ENCODE peak calls at places on chromosomes 5 and 9, in seven cellular contexts. M is H9, H is mesenchymal stem cell, C is neuronal stem cell, W is H1, R is IMR-90, Y is trophoblast cell. X is an unnamed sample. For H3K79me1, the result is how much of the 10 kb centered on the place peaks cover.

GRCh38 chr5:96752341-96753016 is 55.3 kb downstream of the ERAP1 start:
- DNase-seq in M (no peak), H (peak), C (peak), W (no peak), R (peak), Y (peak), X (peak)

GRCh38 chr5:77015938-77016569 is 14.2 kb upstream of the AGGF1 start:
- DNase-seq in M (peak), H (peak), C (peak), W (no peak), R (peak), Y (peak), X (peak)

GRCh38 chr9:78044189-78044588 is 12.6 kb upstream of the GNAQ start:
- DNase-seq in M (no peak), H (no peak), C (no peak), W (no peak), R (no peak), Y (no peak), X (no peak)

GRCh38 chr5:153699035-153699434 is 208.6 kb downstream of the GRIA1 start:
- DNase-seq in M (no peak), H (no peak), C (no peak), W (no peak), R (no peak), Y (no peak), X (no peak)

GRCh38 chr9:116712781-116713180 is 25.7 kb downstream of the TRIM32 start:
- DNase-seq in M (no peak), H (no peak), C (no peak), W (no peak), R (no peak), Y (no peak), X (no peak)

GRCh38 chr5:128519830-128520229 is 18.2 kb downstream of the FBN2 start:
- DNase-seq in M (no peak), H (no peak), C (no peak), W (no peak), R (no peak), Y (no peak), X (no peak)

GRCh38 chr9:90251311-90251710 is 391.3 kb downstream of the DIRAS2 start:
- DNase-seq in M (no peak), H (no peak), C (no peak), W (no peak), R (no peak), Y (no peak), X (no peak)

GRCh38 chr9:137085918-137086530 is 761 bp upstream of the MAN1B1 start:
- DNase-seq in M (no peak), H (peak), C (no peak), W (no peak), R (no peak), Y (peak), X (no peak)

GRCh38 chr5:124124711-124125229 is 612.8 kb downstream of the CSNK1G3 start:
- DNase-seq in M (no peak), H (peak), C (no peak), W (no peak), R (peak), Y (no peak), X (no peak)

GRCh38 chr5:33639478-33639877 is 198.7 kb downstream of the TARS1 start:
- DNase-seq in M (no peak), H (no peak), C (no peak), W (no peak), R (no peak), Y (no peak), X (no peak)

GRCh38 chr5:98774192-98775046 is 956 bp downstream of the RGMB start:
- DNase-seq in M (peak), H (peak), C (peak), W (no peak), R (peak), Y (peak), X (peak)

GRCh38 chr9:113488490-113488889 is 25.0 kb downstream of the RGS3 start:
- DNase-seq in M (no peak), H (no peak), C (no peak), W (no peak), R (peak), Y (no peak), X (no peak)

GRCh38 chr9:81562221-81563019 is 126.9 kb downstream of the TLE1 start:
- DNase-seq in M (no peak), H (peak), C (no peak), W (no peak), R (peak), Y (peak), X (no peak)

GRCh38 chr5:33102551-33102950 is 338.2 kb upstream of the TARS1 start:
- DNase-seq in M (no peak), H (no peak), C (no peak), W (no peak), R (peak), Y (no peak), X (no peak)

GRCh38 chr5:57650360-57651069 is 167.9 kb upstream of the ACTBL2 start:
- DNase-seq in M (peak), H (peak), C (no peak), W (peak), R (peak), Y (peak), X (peak)

GRCh38 chr5:100746730-100747129 is 156.4 kb downstream of the ST8SIA4 start:
- DNase-seq in M (no peak), H (no peak), C (no peak), W (no peak), R (no peak), Y (no peak), X (no peak)

GRCh38 chr9:121757286-121757595 is 105.8 kb downstream of the DAB2IP start:
- DNase-seq in M (no peak), H (no peak), C (no peak), W (no peak), R (no peak), Y (no peak), X (no peak)

GRCh38 chr9:2281803-2282185 is 266.6 kb downstream of the SMARCA2 start:
- DNase-seq in M (no peak), H (peak), C (no peak), W (no peak), R (peak), Y (no peak), X (peak)

GRCh38 chr5:141573489-141574121 is 45.2 kb downstream of the DIAPH1 start:
- DNase-seq in M (peak), H (no peak), C (no peak), W (no peak), R (no peak), Y (no peak), X (peak)

GRCh38 chr5:82259172-82259800 is 18.9 kb downstream of the RPS23 start:
- DNase-seq in M (no peak), H (peak), C (no peak), W (no peak), R (peak), Y (no peak), X (peak)

GRCh38 chr5:176700239-176700847 is 53.1 kb downstream of the TSPAN17 start:
- DNase-seq in M (no peak), H (no peak), C (peak), W (peak), R (no peak), Y (no peak), X (peak)

GRCh38 chr9:8188720-8189407 is 389.3 kb upstream of the DMAC1 start:
- DNase-seq in M (no peak), H (no peak), C (no peak), W (no peak), R (no peak), Y (no peak), X (no peak)
- H2BK120ac ChIP-seq in M (no peak), H (no peak), C (no peak), W (no peak), R (no peak), Y (no peak), X (no peak)

GRCh38 chr9:127025042-127025441 is 97.4 kb downstream of the ANGPTL2 start:
- DNase-seq in M (no peak), H (no peak), C (no peak), W (no peak), R (peak), Y (no peak), X (no peak)

GRCh38 chr9:127020036-127020435 is 102.4 kb downstream of the ANGPTL2 start:
- DNase-seq in M (no peak), H (no peak), C (no peak), W (no peak), R (no peak), Y (no peak), X (no peak)

GRCh38 chr9:127021664-127022337 is 100.6 kb downstream of the ANGPTL2 start:
- DNase-seq in M (no peak), H (peak), C (no peak), W (no peak), R (peak), Y (no peak), X (no peak)

GRCh38 chr9:127020526-127021078 is 101.8 kb downstream of the ANGPTL2 start:
- DNase-seq in M (no peak), H (no peak), C (no peak), W (no peak), R (no peak), Y (no peak), X (no peak)

DNA sequence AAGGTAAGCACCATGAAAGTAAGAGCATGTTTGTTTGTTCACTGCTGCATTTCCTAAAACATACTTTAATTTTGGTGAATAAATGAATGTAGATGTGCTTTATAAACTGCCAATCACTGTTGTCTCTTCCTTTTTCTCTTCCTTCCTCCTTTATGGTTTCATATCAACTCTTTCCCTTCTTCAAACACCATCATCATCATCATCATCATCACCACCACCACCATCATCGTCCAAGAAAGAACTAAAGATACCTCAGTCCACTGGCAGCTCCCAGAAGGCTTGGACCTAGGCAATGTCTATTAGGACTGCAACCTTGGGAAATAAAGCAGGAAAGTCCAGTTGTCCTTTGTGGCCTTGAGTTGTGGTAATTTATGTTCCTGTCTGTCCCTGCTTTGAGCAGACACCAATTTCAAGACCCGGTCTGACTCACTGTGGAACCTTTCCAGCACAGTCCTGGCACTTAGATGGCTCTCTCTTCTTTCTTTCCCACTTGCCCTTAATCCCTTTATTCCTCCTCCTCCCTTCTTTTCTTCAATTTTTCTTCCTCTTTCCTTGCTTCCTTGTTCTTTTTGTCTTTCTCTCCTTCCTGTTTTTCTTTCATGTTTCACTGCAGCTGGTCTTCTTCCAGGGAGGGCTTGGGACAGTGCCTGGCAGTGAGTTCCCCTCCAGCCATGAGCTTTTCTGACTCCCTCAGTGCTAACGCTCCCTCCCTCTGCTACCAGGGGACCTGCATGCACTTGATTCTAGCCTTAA is 99.3 kb downstream of the ANGPTL2 start:
- DNase-seq in M (no peak), H (no peak), C (no peak), W (no peak), R (no peak), Y (no peak), X (no peak)
- H3K79me1 ChIP-seq in M (under half), H (under half), C (under half), W (under half), R (under half), Y (under half), X (under half)

GRCh38 chr9:97322105-97322504 is 14.6 kb downstream of the CCDC180 start:
- DNase-seq in M (no peak), H (no peak), C (no peak), W (no peak), R (no peak), Y (no peak), X (no peak)
- H2AK5ac ChIP-seq in M (no peak), H (no peak), C (no peak), W (no peak), R (no peak), Y (no peak), X (no peak)

GRCh38 chr9:70817306-70817705 is 304.1 kb downstream of the TRPM3 start:
- DNase-seq in M (no peak), H (no peak), C (no peak), W (no peak), R (no peak), Y (no peak), X (no peak)

GRCh38 chr9:70813141-70813540 is 308.3 kb downstream of the TRPM3 start:
- DNase-seq in M (no peak), H (no peak), C (no peak), W (no peak), R (no peak), Y (no peak), X (no peak)

GRCh38 chr9:70816316-70816715 is 305.1 kb downstream of the TRPM3 start:
- DNase-seq in M (no peak), H (no peak), C (no peak), W (no peak), R (no peak), Y (no peak), X (no peak)

GRCh38 chr9:70814597-70814996 is 306.8 kb downstream of the TRPM3 start:
- DNase-seq in M (no peak), H (no peak), C (no peak), W (peak), R (no peak), Y (no peak), X (no peak)

DNA sequence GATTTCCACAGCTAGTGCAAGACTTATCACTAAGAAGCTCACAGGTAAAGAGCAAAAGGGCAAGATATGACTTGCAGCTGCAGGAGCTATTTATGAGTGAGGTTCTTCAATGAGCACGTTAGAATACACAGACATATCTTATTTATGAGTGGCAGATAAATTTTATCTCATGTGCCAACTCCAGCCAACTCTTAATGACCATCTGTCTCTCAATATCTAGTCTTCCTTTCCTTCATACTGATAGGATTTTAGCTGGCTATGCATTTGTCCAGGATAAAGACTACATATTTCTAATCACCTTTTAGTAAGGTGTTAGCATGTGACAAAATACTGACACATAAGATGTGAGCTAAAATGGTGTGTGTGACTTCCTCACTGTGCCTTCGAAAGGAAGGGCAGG is 304.5 kb downstream of the TRPM3 start:
- DNase-seq in M (no peak), H (no peak), C (no peak), W (no peak), R (no peak), Y (no peak), X (no peak)
- H2BK120ac ChIP-seq in M (no peak), H (no peak), C (no peak), W (no peak), R (no peak), Y (no peak), X (no peak)

GRCh38 chr5:142929602-142930001 is 159.4 kb downstream of the ARHGAP26 start:
- DNase-seq in M (no peak), H (no peak), C (no peak), W (no peak), R (no peak), Y (no peak), X (no peak)

GRCh38 chr5:142926549-142926948 is 156.4 kb downstream of the ARHGAP26 start:
- DNase-seq in M (no peak), H (no peak), C (no peak), W (no peak), R (no peak), Y (no peak), X (no peak)

GRCh38 chr5:142924135-142924883 is 154.1 kb downstream of the ARHGAP26 start:
- DNase-seq in M (no peak), H (peak), C (no peak), W (no peak), R (peak), Y (no peak), X (no peak)

GRCh38 chr5:142922223-142922952 is 152.2 kb downstream of the ARHGAP26 start:
- DNase-seq in M (no peak), H (peak), C (no peak), W (no peak), R (peak), Y (no peak), X (no peak)

DNA sequence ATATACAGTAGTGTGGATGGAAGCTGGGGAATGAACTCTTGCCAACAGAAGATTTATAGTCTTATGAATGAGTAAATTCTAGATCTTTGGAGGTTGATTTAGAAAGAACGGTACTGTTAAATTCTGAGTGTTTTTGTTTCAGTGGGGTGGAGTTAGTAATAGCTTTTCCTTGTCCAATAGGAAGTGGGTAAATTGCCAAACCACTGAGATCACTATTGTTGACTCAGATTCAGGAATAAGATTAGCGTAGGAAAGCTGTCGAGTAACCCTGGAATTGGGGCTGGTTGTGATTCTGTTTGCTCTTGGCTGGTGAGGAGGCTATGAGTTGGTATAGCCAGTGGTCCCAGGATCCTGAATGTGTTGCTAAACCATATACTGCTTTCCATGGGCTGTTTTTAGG is 155.6 kb downstream of the ARHGAP26 start:
- DNase-seq in M (no peak), H (peak), C (no peak), W (no peak), R (peak), Y (no peak), X (no peak)
- H3K79me1 ChIP-seq in M (under half), H (under half), C (under half), W (under half), R (under half), Y (under half), X (under half)

GRCh38 chr9:91282292-91282691 is 79.4 kb downstream of the AUH start:
- DNase-seq in M (no peak), H (peak), C (no peak), W (no peak), R (peak), Y (no peak), X (no peak)
- H2AK5ac ChIP-seq in M (no peak), H (no peak), C (no peak), W (no peak), R (no peak), Y (no peak), X (no peak)

GRCh38 chr9:7979591-7979990 is 180.0 kb upstream of the DMAC1 start:
- DNase-seq in M (no peak), H (no peak), C (no peak), W (no peak), R (no peak), Y (no peak), X (no peak)
- H2BK120ac ChIP-seq in M (no peak), H (no peak), C (no peak), W (no peak), R (no peak), Y (no peak), X (no peak)

DNA sequence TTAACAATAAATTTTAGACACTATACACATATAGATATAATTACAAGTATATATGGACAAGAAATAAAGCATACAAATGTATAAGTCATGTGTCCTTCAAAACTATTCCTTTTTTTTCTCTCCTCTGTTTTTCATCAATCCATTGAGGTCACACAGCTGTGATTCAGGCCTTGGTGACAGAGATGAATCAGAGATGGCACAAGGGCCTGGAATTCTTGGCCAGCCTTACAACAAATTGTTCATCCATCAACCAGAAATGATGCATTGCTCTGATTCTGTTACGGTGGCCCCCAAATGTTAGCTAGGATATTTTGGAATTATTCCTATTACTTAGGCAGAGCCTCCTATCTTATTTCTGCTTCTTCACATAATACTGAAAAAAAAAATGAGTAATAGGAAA is 108.7 kb upstream of the MPDZ start:
- DNase-seq in M (no peak), H (peak), C (no peak), W (no peak), R (no peak), Y (no peak), X (no peak)
- H3K79me1 ChIP-seq in M (under half), H (under half), C (under half), W (under half), R (under half), Y (under half), X (under half)

X was measured in mesendoderm.